ENCODE peak calls at places on chromosome 13, in ten cellular contexts. L is H1, T is A549, Z is heart left ventricle, E is IMR-90, X is testis, H is uterus, Q is adrenal gland, D is NB4, S is right lobe of liver. F is an unnamed sample.
A peak's percentile ranks its signal among the peaks of the same experiment; 100 is the strongest.

GRCh38 chr13:113448885-113449692 is 4.2 kb downstream of the ADPRHL1 start:
- DNase-seq in L (no peak), T (peak; percentile 44), Z (no peak), E (no peak), X (peak; percentile 84), H (peak; percentile 46), Q (no peak), D (peak; percentile 95), S (no peak), F (peak; percentile 89)

GRCh38 chr13:24168392-24168750 is 7.9 kb downstream of the SPATA13 start:
- DNase-seq in L (no peak), T (no peak), Z (no peak), E (no peak), X (no peak), H (no peak), Q (no peak), D (no peak), S (no peak), F (no peak)

GRCh38 chr13:44637581-44637980 is 61.5 kb upstream of the TSC22D1 start:
- DNase-seq in L (no peak), T (no peak), Z (no peak), E (no peak), X (no peak), H (no peak), Q (no peak), D (no peak), S (no peak), F (no peak)

GRCh38 chr13:99307648-99308339 is 595 bp upstream of the GPR183 start:
- DNase-seq in L (no peak), T (no peak), Z (no peak), E (peak; percentile 83), X (no peak), H (no peak), Q (no peak), D (peak; percentile 68), S (no peak), F (no peak)

GRCh38 chr13:77565635-77566034 is 30.1 kb downstream of the SCEL start:
- DNase-seq in L (no peak), T (peak; percentile 4), Z (no peak), E (peak; percentile 9), X (no peak), H (no peak), Q (no peak), D (peak; percentile 57), S (no peak), F (no peak)

GRCh38 chr13:110304256-110304655 is 2.7 kb downstream of the COL4A1 start:
- DNase-seq in L (no peak), T (no peak), Z (no peak), E (peak; percentile 70), X (no peak), H (peak; percentile 68), Q (no peak), D (no peak), S (no peak), F (no peak)

GRCh38 chr13:67224148-67224846 is 5.8 kb downstream of the PCDH9 start:
- DNase-seq in L (no peak), T (peak; percentile 24), Z (peak; percentile 77), E (peak; percentile 82), X (peak; percentile 76), H (peak; percentile 43), Q (peak; percentile 63), D (peak; percentile 72), S (peak; percentile 80), F (peak; percentile 53)

GRCh38 chr13:99376132-99376531 is 68.9 kb upstream of the GPR183 start:
- DNase-seq in L (peak; percentile 39), T (no peak), Z (no peak), E (no peak), X (no peak), H (no peak), Q (no peak), D (no peak), S (no peak), F (peak; percentile 88)

GRCh38 chr13:96533408-96533807 is 443.5 kb downstream of the HS6ST3 start:
- DNase-seq in L (no peak), T (no peak), Z (no peak), E (no peak), X (no peak), H (no peak), Q (no peak), D (no peak), S (no peak), F (no peak)

GRCh38 chr13:73809561-73809960 is 324.6 kb downstream of the KLF12 start:
- DNase-seq in L (no peak), T (no peak), Z (no peak), E (peak; percentile 87), X (no peak), H (no peak), Q (no peak), D (no peak), S (no peak), F (no peak)

GRCh38 chr13:97892717-97893116 is 60.8 kb upstream of the IPO5 start:
- DNase-seq in L (no peak), T (no peak), Z (no peak), E (peak; percentile 85), X (no peak), H (no peak), Q (no peak), D (no peak), S (no peak), F (no peak)

GRCh38 chr13:39144941-39145533 is 106.8 kb downstream of the NHLRC3 start:
- DNase-seq in L (peak; percentile 55), T (peak; percentile 25), Z (peak; percentile 60), E (peak; percentile 70), X (peak; percentile 72), H (peak; percentile 61), Q (peak; percentile 62), D (peak; percentile 71), S (peak; percentile 53), F (peak; percentile 76)

GRCh38 chr13:27200413-27201066 is 28.9 kb upstream of the USP12 start:
- DNase-seq in L (no peak), T (no peak), Z (no peak), E (no peak), X (no peak), H (no peak), Q (no peak), D (no peak), S (no peak), F (no peak)

GRCh38 chr13:48251616-48252081 is 18.6 kb downstream of the ITM2B start:
- DNase-seq in L (no peak), T (no peak), Z (peak; percentile 20), E (peak; percentile 58), X (peak; percentile 41), H (no peak), Q (no peak), D (no peak), S (no peak), F (no peak)

GRCh38 chr13:29594310-29594709 is 1.2 kb downstream of the SLC7A1 start:
- DNase-seq in L (no peak), T (peak; percentile 61), Z (no peak), E (peak; percentile 91), X (peak; percentile 49), H (peak; percentile 52), Q (peak; percentile 34), D (no peak), S (no peak), F (peak; percentile 60)
- TF ChIP-seq POLR2A in L (peak; percentile 50), T (no peak), Z (no peak), E (peak; percentile 62), X (no peak), H (no peak), Q (no peak), D (no peak), S (peak; percentile 29), F (peak; percentile 42)

GRCh38 chr13:33937373-33938087 is 119.6 kb downstream of the RFC3 start:
- DNase-seq in L (no peak), T (no peak), Z (no peak), E (no peak), X (peak; percentile 18), H (no peak), Q (no peak), D (no peak), S (no peak), F (no peak)
- H3K4me3 ChIP-seq in L (no peak overlapping the region), T (no peak overlapping the region), Z (no peak overlapping the region), E (no peak overlapping the region), X (no peak overlapping the region), H (no peak overlapping the region), Q (no peak overlapping the region), D (no peak overlapping the region), S (no peak overlapping the region), F (no peak overlapping the region)

DNA sequence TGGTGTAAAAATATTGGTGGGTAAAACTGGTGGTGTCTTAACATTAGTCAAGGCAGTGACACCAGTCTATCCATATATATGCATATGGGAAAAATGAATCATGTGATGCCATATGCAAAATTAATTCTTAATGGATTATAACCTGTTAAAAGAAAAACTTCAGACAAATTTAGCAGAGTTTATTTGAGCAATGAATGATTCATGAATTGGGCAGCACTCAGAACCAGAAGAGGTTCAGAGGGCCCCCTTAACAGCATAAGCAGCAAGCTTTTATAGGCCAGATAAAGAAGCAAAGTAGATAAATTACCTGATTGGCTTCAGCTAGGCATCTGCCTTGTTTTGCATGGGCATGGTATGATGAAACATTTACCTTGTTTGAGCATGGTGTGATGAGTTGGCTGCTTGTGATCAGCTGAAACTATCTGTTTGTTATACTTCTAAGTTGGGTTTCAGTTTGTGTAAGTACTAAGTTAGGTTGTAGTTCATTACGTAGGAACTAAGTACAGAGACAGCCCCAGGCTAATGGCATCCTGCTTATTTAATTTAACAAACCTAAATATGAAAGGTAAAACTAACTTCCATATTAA is 66.6 kb downstream of the DNAJC15 start:
- DNase-seq in L (no peak), T (no peak), Z (no peak), E (no peak), X (no peak), H (no peak), Q (no peak), D (no peak), S (no peak), F (no peak)
- TF ChIP-seq POLR2A in L (no peak), T (no peak), Z (no peak), E (no peak), X (no peak), H (no peak), Q (no peak), D (no peak), S (no peak), F (no peak)

GRCh38 chr13:71378992-71379905 is 487.8 kb downstream of the DACH1 start:
- DNase-seq in L (no peak), T (no peak), Z (no peak), E (no peak), X (no peak), H (no peak), Q (no peak), D (no peak), S (no peak), F (no peak)
- H3K4me3 ChIP-seq in L (no peak overlapping the region), T (no peak overlapping the region), Z (peak overlapping the region; percentile 7), E (no peak overlapping the region), X (no peak overlapping the region), H (peak overlapping the region; percentile 12), Q (peak overlapping the region; percentile 45), D (no peak overlapping the region), S (peak overlapping the region; percentile 4), F (no peak overlapping the region)

DNA sequence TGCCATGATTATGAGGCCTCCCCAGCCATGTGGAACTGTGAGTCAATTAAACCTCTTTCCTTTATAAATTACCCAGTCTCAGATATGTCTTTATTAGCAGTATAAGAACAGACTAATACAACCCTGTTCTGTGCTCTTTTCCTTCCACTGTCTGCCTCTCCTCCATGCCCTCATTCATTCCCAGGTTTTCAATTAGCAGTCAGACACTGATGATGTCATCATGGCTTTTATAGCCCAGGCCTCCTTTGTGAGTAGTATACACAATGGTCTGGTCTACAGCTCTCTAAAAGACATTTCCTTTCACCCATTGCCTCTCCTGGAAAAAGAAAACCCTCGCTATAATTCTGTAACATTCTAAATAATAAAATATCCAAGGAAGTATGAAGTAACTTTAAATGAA is 25.5 kb downstream of the FGF14 start:
- DNase-seq in L (no peak), T (no peak), Z (no peak), E (no peak), X (no peak), H (no peak), Q (no peak), D (no peak), S (no peak), F (no peak)
- TF ChIP-seq POLR2A in L (no peak), T (no peak), Z (no peak), E (no peak), X (no peak), H (no peak), Q (no peak), D (no peak), S (no peak), F (no peak)

F was measured in Peyer's patch.